ENCODE peak calls at places on chromosomes 3 and 15, in four cellular contexts. U is OCI-LY7, X is esophagus squamous epithelium, C is AG04450. R is an unnamed sample.

GRCh38 chr15:37075777-37076176 is 24.6 kb downstream of the MEIS2 start:
- DNase-seq in C (no peak), U (no peak), X (no peak), R (no peak)

GRCh38 chr15:42033214-42033873 is 12.5 kb upstream of the PLA2G4E start:
- DNase-seq in U (no peak), X (no peak), C (no peak), R (no peak)

GRCh38 chr3:125032100-125032643 is 23.6 kb downstream of the HEG1 start:
- DNase-seq in X (no peak), C (no peak), U (no peak), R (no peak)

GRCh38 chr3:57557088-57557537 is 1.0 kb downstream of the PDE12 start:
- DNase-seq in X (no peak), U (peak; percentile 69), C (no peak), R (no peak)

GRCh38 chr3:169264711-169265110 is 398.8 kb downstream of the MECOM start:
- DNase-seq in U (no peak), X (no peak), C (no peak), R (no peak)

GRCh38 chr3:37768107-37768809 is 93.4 kb upstream of the CTDSPL start:
- DNase-seq in C (peak; percentile 6), X (no peak), U (no peak), R (no peak)

GRCh38 chr3:35505181-35505580 is 134.1 kb upstream of the ARPP21 start:
- DNase-seq in U (no peak), C (no peak), X (no peak), R (no peak)

GRCh38 chr3:38084969-38085942 is 46.2 kb downstream of the DLEC1 start:
- DNase-seq in X (no peak), U (no peak), C (no peak), R (no peak)

GRCh38 chr3:171791695-171792082 is 18.6 kb downstream of the PLD1 start:
- DNase-seq in U (no peak), C (no peak), X (no peak), R (no peak)

GRCh38 chr15:38690737-38691332 is 126.2 kb upstream of the RASGRP1 start:
- DNase-seq in C (peak; percentile 46), U (peak; percentile 83), X (no peak), R (no peak)

GRCh38 chr3:45480218-45480617 is 91.8 kb downstream of the LARS2 start:
- DNase-seq in X (no peak), U (no peak), C (no peak), R (no peak)

GRCh38 chr3:105866656-105867653 is 1.9 kb downstream of the CBLB start:
- DNase-seq in C (no peak), X (no peak), U (peak; percentile 35), R (no peak)

GRCh38 chr15:41899854-41900442 is 6.1 kb upstream of the SPTBN5 start:
- DNase-seq in U (no peak), C (no peak), X (no peak), R (no peak)

GRCh38 chr3:177832862-177833261 is 635.6 kb upstream of the TBL1XR1 start:
- DNase-seq in U (no peak), X (no peak), C (no peak), R (no peak)

GRCh38 chr3:54714035-54714434 is 213.8 kb downstream of the LRTM1 start:
- DNase-seq in U (no peak), C (no peak), X (no peak), R (no peak)

GRCh38 chr3:129123314-129124060 is 1.9 kb upstream of the RAB43 start:
- DNase-seq in X (no peak), C (no peak), U (peak; percentile 42), R (peak; percentile 12)

GRCh38 chr15:83559310-83559966 is 94.5 kb upstream of the ADAMTSL3 start:
- DNase-seq in X (no peak), C (peak; percentile 30), U (peak; percentile 58), R (peak; percentile 20)

GRCh38 chr3:27630892-27631291 is 91.2 kb downstream of the EOMES start:
- DNase-seq in C (no peak), U (no peak), X (no peak), R (no peak)

GRCh38 chr15:50828610-50829206 is 63.2 kb upstream of the SPPL2A start:
- DNase-seq in X (no peak), U (no peak), C (peak; percentile 21), R (peak; percentile 31)

GRCh38 chr15:85839637-85840036 is 44.9 kb upstream of the KLHL25 start:
- DNase-seq in X (no peak), C (no peak), U (no peak), R (no peak)

GRCh38 chr15:22267761-22268160 is 187.4 kb downstream of the OR4M2 start:
- DNase-seq in C (no peak), U (no peak), X (no peak), R (no peak)

GRCh38 chr15:64466408-64467116 is 6.2 kb downstream of the ZNF609 start:
- DNase-seq in U (no peak), C (no peak), X (no peak), R (no peak)

GRCh38 chr3:71658131-71658530 is 67.1 kb downstream of the EIF4E3 start:
- DNase-seq in X (no peak), U (no peak), C (no peak), R (peak; percentile 64)

GRCh38 chr15:84840741-84841429 is 23.7 kb downstream of the ALPK3 start:
- DNase-seq in X (no peak), C (no peak), U (no peak), R (no peak)

GRCh38 chr15:40747685-40748631 is 7.1 kb downstream of the RMDN3 start:
- DNase-seq in C (no peak), U (no peak), X (no peak), R (no peak)

GRCh38 chr3:53255360-53255774 is 455 bp downstream of the TKT start:
- DNase-seq in C (no peak), U (peak; percentile 76), X (no peak), R (no peak)

GRCh38 chr3:15645740-15646490 is 44.4 kb downstream of the BTD start:
- DNase-seq in X (no peak), C (no peak), U (no peak), R (no peak)

GRCh38 chr3:194621947-194622346 is 11.3 kb downstream of the TMEM44 start:
- DNase-seq in X (no peak), C (no peak), U (no peak), R (no peak)

GRCh38 chr3:14295777-14296176 is 106.6 kb upstream of the SLC6A6 start:
- DNase-seq in U (no peak), X (no peak), C (no peak), R (no peak)

GRCh38 chr3:69500604-69501003 is 114.7 kb upstream of the FRMD4B start:
- DNase-seq in U (no peak), X (no peak), C (no peak), R (no peak)

GRCh38 chr3:131733086-131733841 is 230.5 kb upstream of the MRPL3 start:
- DNase-seq in X (no peak), C (no peak), U (no peak), R (no peak)

GRCh38 chr3:11159421-11159904 is 5.2 kb downstream of the HRH1 start:
- DNase-seq in U (no peak), C (peak; percentile 97), X (no peak), R (peak; percentile 18)

GRCh38 chr15:48855501-48856440 is 22.2 kb upstream of the EID1 start:
- DNase-seq in X (no peak), C (no peak), U (no peak), R (no peak)

GRCh38 chr3:172892158-172892557 is 141.6 kb downstream of the ECT2 start:
- DNase-seq in U (no peak), C (no peak), X (no peak), R (no peak)

GRCh38 chr3:12916159-12916558 is 74.8 kb upstream of the RPL32 start:
- DNase-seq in X (no peak), U (no peak), C (no peak), R (no peak)

GRCh38 chr15:33454346-33454745 is 143.6 kb downstream of the RYR3 start:
- DNase-seq in C (no peak), X (no peak), U (no peak), R (no peak)
- H3K27ac ChIP-seq in C (no peak overlapping the region), X (no peak overlapping the region), U (no peak overlapping the region), R (no peak overlapping the region)

GRCh38 chr3:49673131-49673714 is 928 bp upstream of the APEH start:
- DNase-seq in C (no peak), X (no peak), U (peak; percentile 51), R (no peak)

GRCh38 chr3:49675912-49676311 is 1.8 kb downstream of the APEH start:
- DNase-seq in C (no peak), U (no peak), X (no peak), R (no peak)

GRCh38 chr3:49671291-49672288 is 2.6 kb upstream of the APEH start:
- DNase-seq in X (no peak), C (peak; percentile 15), U (peak; percentile 78), R (peak; percentile 12)

GRCh38 chr3:49673715-49674490 is at the start of gene APEH:
- DNase-seq in U (peak; percentile 98), C (peak; percentile 93), X (no peak), R (peak; percentile 83)

DNA sequence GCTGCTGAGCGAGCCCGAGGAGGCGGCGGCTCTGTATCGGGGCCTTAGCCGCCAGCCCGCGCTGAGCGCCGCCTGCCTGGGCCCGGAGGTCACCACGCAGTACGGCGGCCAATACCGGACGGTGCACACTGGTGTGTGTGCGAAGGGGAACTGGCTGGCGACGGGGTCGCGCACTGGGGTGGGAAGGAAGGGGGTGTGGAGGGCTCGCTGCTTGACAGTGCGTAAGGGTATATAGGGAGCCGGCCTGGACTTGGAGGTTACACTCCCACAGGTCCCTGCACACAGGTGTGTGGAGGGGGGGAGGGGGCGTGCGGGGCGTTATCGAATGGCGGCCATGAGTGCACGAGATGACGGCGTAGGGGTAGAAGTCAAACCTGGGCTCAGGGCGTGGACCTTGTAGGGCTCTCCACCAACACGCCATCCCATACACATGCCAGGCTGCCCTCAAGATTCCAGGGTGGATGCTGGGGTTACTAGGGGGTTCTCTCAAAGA is 386 bp downstream of the APEH start:
- DNase-seq in C (no peak), U (no peak), X (no peak), R (no peak)
- H3K27ac ChIP-seq in C (no peak overlapping the region), U (peak overlapping the region; percentile 84), X (peak overlapping the region; percentile 97), R (peak overlapping the region; percentile 82)

GRCh38 chr3:30465454-30465853 is 140.9 kb upstream of the TGFBR2 start:
- DNase-seq in U (no peak), C (no peak), X (no peak), R (no peak)
- H3K27ac ChIP-seq in U (no peak overlapping the region), C (no peak overlapping the region), X (no peak overlapping the region), R (no peak overlapping the region)

DNA sequence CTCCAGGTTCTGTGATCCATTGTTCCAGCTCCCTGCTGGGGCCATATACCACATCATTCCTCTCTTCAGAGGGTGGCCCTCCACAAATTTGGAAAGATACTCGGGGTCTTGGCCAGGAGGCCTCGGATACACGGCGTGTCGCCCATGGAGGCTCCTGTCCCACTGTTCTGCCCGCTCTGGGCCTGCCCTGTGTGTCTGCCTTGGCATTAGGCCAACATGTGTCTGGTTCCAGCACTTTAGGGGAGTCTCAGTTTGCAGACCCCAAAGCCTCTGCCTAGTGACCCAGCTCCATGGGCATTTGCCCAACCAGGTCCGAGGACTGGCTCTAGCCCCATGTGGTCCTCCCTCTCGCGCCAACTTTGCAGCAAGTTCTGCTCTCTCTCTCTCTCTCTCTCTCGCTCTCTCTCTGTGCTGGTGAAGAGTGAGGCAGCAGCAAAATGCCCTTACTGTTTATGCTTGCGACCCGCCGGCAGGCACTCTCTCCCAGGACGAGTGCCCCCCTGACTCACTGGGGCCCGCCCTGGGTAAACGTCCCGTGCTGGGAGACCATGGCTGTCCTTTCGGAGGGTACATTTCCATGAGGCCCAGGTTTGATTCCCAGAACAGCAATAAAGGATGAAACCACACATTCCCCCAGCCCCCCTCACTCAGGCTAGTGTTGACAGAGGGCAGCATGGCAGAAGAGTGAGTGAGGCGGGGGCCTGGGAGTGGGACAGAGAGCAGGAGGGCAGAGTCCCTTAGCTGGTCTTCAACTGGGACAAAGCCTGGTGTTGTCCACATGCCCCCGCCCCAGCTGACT is 77.9 kb downstream of the ISG20 start:
- DNase-seq in C (no peak), U (no peak), X (no peak), R (no peak)
- H3K27ac ChIP-seq in C (peak overlapping the region; percentile 31), U (no peak overlapping the region), X (no peak overlapping the region), R (no peak overlapping the region)

R was measured in epithelial cell of prostate.